ENCODE peak calls at places on chromosomes 7 and 10, in four cellular contexts. J is tibial artery; I is CD4-positive, alpha-beta memory T cell; H is stimulated activated CD4-positive, alpha-beta T cell treated with anti-CD3 and anti-CD28 coated beads, Interleukin-1b, Interleukin-23, amount 100 ng/mL, for 1 hour. V is an unnamed sample.

GRCh38 chr10:119138341-119139306 is 26.9 kb downstream of the SFXN4 start:
- DNase-seq in J (peak), I (no peak), H (no peak), V (no peak)

GRCh38 chr10:43066481-43066880 is 10.4 kb upstream of the RET start:
- DNase-seq in J (no peak), I (no peak), H (no peak), V (no peak)

GRCh38 chr7:10888861-10889260 is 84.8 kb upstream of the PHF14 start:
- DNase-seq in J (no peak), I (peak), H (no peak), V (peak)

GRCh38 chr10:33271969-33272583 is 62.4 kb downstream of the NRP1 start:
- DNase-seq in J (no peak), I (no peak), H (no peak), V (no peak)

GRCh38 chr10:78944658-78945333 is 124.0 kb upstream of the ZMIZ1 start:
- DNase-seq in J (peak), I (no peak), H (no peak), V (no peak)

GRCh38 chr10:15436696-15437095 is 65.6 kb upstream of the FAM171A1 start:
- DNase-seq in J (no peak), I (no peak), H (no peak), V (no peak)

GRCh38 chr10:63115732-63116383 is 17.3 kb upstream of the NRBF2 start:
- DNase-seq in J (peak), I (no peak), H (no peak), V (no peak)

GRCh38 chr10:64408386-64409178 is 887.4 kb downstream of the REEP3 start:
- DNase-seq in J (no peak), I (no peak), H (no peak), V (no peak)

GRCh38 chr10:101080933-101081546 is 19.3 kb downstream of the KAZALD1 start:
- DNase-seq in J (no peak), I (no peak), H (no peak), V (no peak)

GRCh38 chr10:66591865-66592264 is 334.0 kb upstream of the LRRTM3 start:
- DNase-seq in J (no peak), I (no peak), H (no peak), V (no peak)

GRCh38 chr10:15718495-15719061 is 1.1 kb downstream of the ITGA8 start:
- DNase-seq in J (no peak), I (no peak), H (no peak), V (no peak)

GRCh38 chr10:71439670-71440425 is 43.1 kb downstream of the CDH23 start:
- DNase-seq in J (no peak), I (no peak), H (no peak), V (no peak)

GRCh38 chr7:155533827-155534690 is 12.3 kb downstream of the CNPY1 start:
- DNase-seq in J (no peak), I (no peak), H (no peak), V (peak)

GRCh38 chr7:74324499-74325229 is 35.5 kb downstream of the CLIP2 start:
- DNase-seq in J (no peak), I (no peak), H (no peak), V (no peak)

GRCh38 chr7:1123721-1124120 is 35.8 kb downstream of the GPER1 start:
- DNase-seq in J (peak), I (no peak), H (no peak), V (no peak)

GRCh38 chr10:94172332-94172731 is 178.6 kb downstream of the PLCE1 start:
- DNase-seq in J (no peak), I (no peak), H (no peak), V (no peak)

GRCh38 chr10:132514841-132515521 is 22.6 kb upstream of the INPP5A start:
- DNase-seq in J (peak), I (no peak), H (no peak), V (no peak)

GRCh38 chr10:13759167-13759566 is 172.4 kb downstream of the PRPF18 start:
- DNase-seq in J (no peak), I (no peak), H (no peak), V (no peak)

GRCh38 chr10:77296534-77297369 is 340.9 kb downstream of the KCNMA1 start:
- DNase-seq in J (no peak), I (no peak), H (no peak), V (no peak)

GRCh38 chr7:34131371-34131770 is 226.0 kb downstream of the BMPER start:
- DNase-seq in J (no peak), I (no peak), H (no peak), V (no peak)

GRCh38 chr7:116574025-116574822 is 49.4 kb downstream of the CAV1 start:
- DNase-seq in J (no peak), I (no peak), H (no peak), V (no peak)

GRCh38 chr10:95327367-95327766 is 36.6 kb upstream of the PDLIM1 start:
- DNase-seq in J (no peak), I (no peak), H (no peak), V (no peak)

GRCh38 chr7:156240532-156240931 is 400.0 kb upstream of the RNF32 start:
- DNase-seq in J (peak), I (no peak), H (no peak), V (no peak)

GRCh38 chr7:121003986-121004685 is 15.6 kb downstream of the CPED1 start:
- DNase-seq in J (no peak), I (no peak), H (no peak), V (no peak)